ENCODE peak calls at places on chromosomes 12 and 14, in nine cellular contexts. S, W, R, A, I, Z, P, C and M are unnamed samples.

GRCh38 chr14:39169541-39169900 is 612 bp downstream of the TRAPPC6B start:
- DNase-seq in S (no peak), W (no peak), R (peak; percentile 51), A (no peak), I (no peak), Z (no peak), P (no peak), C (peak; percentile 15), M (no peak)

GRCh38 chr12:69368171-69368570 is 8.6 kb downstream of the YEATS4 start:
- DNase-seq in S (no peak), W (no peak), R (no peak), A (no peak), I (no peak), Z (no peak), P (no peak), C (no peak), M (no peak)

GRCh38 chr12:31558521-31558920 is 32.4 kb downstream of the DENND5B start:
- DNase-seq in S (no peak), W (no peak), R (no peak), A (no peak), I (no peak), Z (no peak), P (no peak), C (peak; percentile 80), M (no peak)

GRCh38 chr14:74911704-74912103 is 11.4 kb downstream of the RPS6KL1 start:
- DNase-seq in S (no peak), W (no peak), R (no peak), A (no peak), I (peak; percentile 31), Z (no peak), P (no peak), C (no peak), M (no peak)

GRCh38 chr14:50726372-50727107 is 58.4 kb upstream of the SAV1 start:
- DNase-seq in S (no peak), W (no peak), R (no peak), A (peak; percentile 38), I (peak; percentile 52), Z (no peak), P (no peak), C (peak; percentile 91), M (no peak)

GRCh38 chr12:55694651-55695050 is 13.1 kb downstream of the ITGA7 start:
- DNase-seq in S (no peak), W (no peak), R (no peak), A (no peak), I (no peak), Z (no peak), P (no peak), C (no peak), M (no peak)

GRCh38 chr14:58765843-58766242 is 128.1 kb downstream of the DACT1 start:
- DNase-seq in S (no peak), W (no peak), R (no peak), A (no peak), I (no peak), Z (no peak), P (no peak), C (no peak), M (no peak)

GRCh38 chr14:69789118-69789640 is 7.9 kb downstream of the SLC10A1 start:
- DNase-seq in S (no peak), W (no peak), R (no peak), A (no peak), I (peak; percentile 26), Z (no peak), P (no peak), C (no peak), M (no peak)

GRCh38 chr14:77037338-77037782 is 8.9 kb upstream of the IRF2BPL start:
- DNase-seq in S (no peak), W (no peak), R (no peak), A (no peak), I (no peak), Z (peak; percentile 12), P (no peak), C (no peak), M (no peak)

GRCh38 chr14:102275866-102276265 is 29.1 kb downstream of the MOK start:
- DNase-seq in S (no peak), W (no peak), R (no peak), A (no peak), I (no peak), Z (no peak), P (no peak), C (peak; percentile 22), M (no peak)

GRCh38 chr12:74552201-74552600 is 14.6 kb downstream of the ATXN7L3B start:
- DNase-seq in S (no peak), W (no peak), R (no peak), A (no peak), I (no peak), Z (no peak), P (no peak), C (no peak), M (no peak)

GRCh38 chr12:72271401-72271740 is 799 bp upstream of the TRHDE start:
- DNase-seq in S (no peak), W (peak; percentile 56), R (no peak), A (no peak), I (no peak), Z (peak; percentile 62), P (no peak), C (peak; percentile 71), M (peak; percentile 43)

GRCh38 chr12:72273499-72273837 is 1.3 kb downstream of the TRHDE start:
- DNase-seq in S (no peak), W (peak; percentile 13), R (no peak), A (no peak), I (no peak), Z (no peak), P (no peak), C (no peak), M (no peak)

GRCh38 chr12:72273851-72274284 is 1.7 kb downstream of the TRHDE start:
- DNase-seq in S (no peak), W (no peak), R (no peak), A (no peak), I (no peak), Z (peak; percentile 72), P (no peak), C (no peak), M (no peak)

GRCh38 chr12:72271741-72272661 is at the start of gene TRHDE:
- DNase-seq in S (no peak), W (peak; percentile 46), R (no peak), A (no peak), I (peak; percentile 7), Z (peak; percentile 80), P (no peak), C (peak; percentile 79), M (peak; percentile 25)

GRCh38 chr12:72272731-72273498 is 745 bp downstream of the TRHDE start:
- DNase-seq in S (no peak), W (peak; percentile 24), R (no peak), A (no peak), I (no peak), Z (peak; percentile 77), P (no peak), C (peak; percentile 70), M (peak; percentile 48)
- TF ChIP-seq CTCF in S (no peak), W (no peak), R (no peak), A (no peak), I (no peak), Z (no peak), P (no peak), C (no peak), M (no peak)

DNA sequence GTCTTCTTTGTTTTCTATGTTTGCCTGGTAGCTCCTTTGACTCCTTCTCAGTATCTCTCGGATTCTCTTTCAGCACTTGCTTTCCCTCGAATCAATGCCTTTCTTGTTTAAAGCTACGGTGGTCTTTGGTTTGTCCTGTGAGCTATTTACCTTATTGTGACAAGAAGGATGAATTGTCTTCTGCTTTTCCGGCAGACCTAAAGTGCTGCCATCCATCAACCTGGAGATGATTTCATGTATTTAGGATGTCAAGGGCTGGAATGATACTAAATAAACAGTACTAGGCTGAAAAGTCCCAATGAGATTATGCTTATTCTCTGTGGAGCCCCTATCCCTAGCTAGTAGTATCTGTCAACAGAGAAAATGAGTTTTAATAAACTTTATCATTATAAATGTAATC is 541.6 kb downstream of the NOVA1 start:
- DNase-seq in S (no peak), W (no peak), R (no peak), A (no peak), I (no peak), Z (no peak), P (no peak), C (no peak), M (no peak)
- TF ChIP-seq CTCF in S (no peak), W (no peak), R (no peak), A (no peak), I (no peak), Z (no peak), P (no peak), C (no peak), M (no peak)

DNA sequence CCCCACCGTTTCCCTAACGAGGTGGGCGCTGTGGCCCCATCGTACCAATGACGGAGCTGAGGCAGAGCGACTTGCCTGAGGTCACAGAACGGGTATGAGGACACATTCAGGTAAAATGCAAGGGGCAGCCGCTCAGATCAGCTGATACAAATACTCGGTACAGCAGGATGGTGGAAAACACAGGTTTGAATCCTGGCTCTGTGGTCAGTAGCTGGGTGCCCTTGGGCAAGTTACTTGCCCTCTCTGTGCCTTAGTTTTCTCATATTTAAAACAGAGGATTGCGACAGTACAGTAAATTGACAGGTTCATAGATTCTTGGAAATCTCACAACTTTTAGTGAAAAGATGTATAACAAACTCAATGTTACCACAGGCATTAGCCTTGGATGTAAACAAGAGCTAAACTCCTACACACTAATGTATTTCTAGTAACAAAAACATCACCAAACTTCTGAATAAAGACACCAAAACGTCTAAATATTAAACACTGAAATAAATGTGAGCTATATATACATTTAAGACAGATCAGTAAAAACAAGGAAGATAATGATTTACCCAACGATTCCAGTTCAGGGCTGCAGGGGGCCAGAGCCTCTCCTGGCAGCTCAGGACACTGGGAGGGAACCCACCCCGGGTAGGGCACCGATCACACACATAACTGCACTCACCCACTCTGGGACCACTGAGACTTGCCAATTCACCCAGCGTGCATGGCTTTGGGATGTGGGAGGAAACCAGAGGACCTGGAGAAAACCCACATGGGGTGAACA is 128.4 kb downstream of the RBM19 start:
- DNase-seq in S (no peak), W (no peak), R (no peak), A (no peak), I (no peak), Z (no peak), P (no peak), C (no peak), M (no peak)
- TF ChIP-seq CTCF in S (no peak), W (no peak), R (no peak), A (no peak), I (no peak), Z (no peak), P (no peak), C (no peak), M (no peak)

GRCh38 chr12:15268927-15269552 is 47.8 kb upstream of the RERG start:
- DNase-seq in S (no peak), W (peak; percentile 26), R (no peak), A (peak; percentile 53), I (peak; percentile 59), Z (no peak), P (peak; percentile 66), C (peak; percentile 63), M (no peak)
- TF ChIP-seq CTCF in S (peak; percentile 82), W (peak; percentile 90), R (peak; percentile 79), A (peak; percentile 89), I (peak; percentile 71), Z (peak; percentile 95), P (peak; percentile 96), C (peak; percentile 92), M (peak; percentile 87)